ENCODE peak calls at places on chromosome 16, in five cellular contexts. One of them, this sample, is unnamed.

GRCh38 chr16:83925957-83926725 is 26.9 kb upstream of the OSGIN1 start:
- DNase-seq in NT2/D1: no peak
- DNase-seq in GM12878: no peak
- DNase-seq in H1: no peak
- DNase-seq in HepG2: no peak
- DNase-seq in this sample: no peak

GRCh38 chr16:89375686-89376085 is 114.7 kb downstream of the ANKRD11 start:
- DNase-seq in H1: no peak
- DNase-seq in GM12878: no peak
- DNase-seq in NT2/D1: no peak
- DNase-seq in HepG2: no peak
- DNase-seq in this sample: no peak

GRCh38 chr16:50369133-50369804 is 481 bp upstream of the BRD7 start:
- DNase-seq in NT2/D1: no peak
- DNase-seq in HepG2: no peak
- DNase-seq in H1: no peak
- DNase-seq in GM12878: no peak
- DNase-seq in this sample: no peak

GRCh38 chr16:52611817-52612673 is 65.1 kb upstream of the TOX3 start:
- DNase-seq in GM12878: no peak
- DNase-seq in HepG2: peak; percentile 99
- DNase-seq in H1: no peak
- DNase-seq in NT2/D1: no peak
- DNase-seq in this sample: no peak

GRCh38 chr16:80027007-80027965 is 426.7 kb upstream of the MAF start:
- DNase-seq in H1: no peak
- DNase-seq in GM12878: peak; percentile 19
- DNase-seq in NT2/D1: peak; percentile 71
- DNase-seq in HepG2: peak; percentile 80
- DNase-seq in this sample: peak; percentile 40

GRCh38 chr16:73329363-73330306 is 281.7 kb upstream of the ZFHX3 start:
- DNase-seq in H1: no peak
- DNase-seq in GM12878: no peak
- DNase-seq in HepG2: peak; percentile 8
- DNase-seq in NT2/D1: peak; percentile 8
- DNase-seq in this sample: no peak

GRCh38 chr16:6146874-6147425 is 1049.4 kb upstream of the EEF2KMT start:
- DNase-seq in GM12878: no peak
- DNase-seq in H1: peak; percentile 75
- DNase-seq in NT2/D1: peak; percentile 28
- DNase-seq in HepG2: no peak
- DNase-seq in this sample: no peak

GRCh38 chr16:64089697-64090096 is 1032.2 kb downstream of the CDH11 start:
- DNase-seq in NT2/D1: peak; percentile 42
- DNase-seq in HepG2: peak; percentile 50
- DNase-seq in H1: no peak
- DNase-seq in GM12878: no peak
- DNase-seq in this sample: no peak

GRCh38 chr16:83330251-83330650 is 477.5 kb upstream of the HSBP1 start:
- DNase-seq in GM12878: no peak
- DNase-seq in NT2/D1: no peak
- DNase-seq in H1: no peak
- DNase-seq in HepG2: no peak
- DNase-seq in this sample: no peak

DNA sequence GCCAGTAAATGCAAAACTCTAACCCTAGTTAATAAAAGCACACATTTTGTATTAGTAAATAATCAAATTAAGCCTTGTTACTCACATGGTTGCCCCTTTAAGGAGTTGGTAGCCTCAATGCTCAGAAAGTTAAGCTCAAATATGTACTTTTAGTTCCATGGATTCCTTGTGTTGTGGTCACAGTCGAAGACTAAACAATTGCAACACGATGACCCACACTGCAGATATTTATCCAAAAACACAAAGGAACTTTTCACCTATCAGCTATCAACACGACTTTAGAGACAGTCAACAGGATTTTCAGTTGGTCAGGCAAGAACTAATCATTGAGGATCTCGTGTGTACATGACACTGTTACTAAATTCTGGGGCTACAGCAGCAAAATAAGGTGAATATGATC is 47.4 kb upstream of the NUDT7 start:
- DNase-seq in H1: no peak
- DNase-seq in HepG2: no peak
- DNase-seq in GM12878: no peak
- DNase-seq in NT2/D1: no peak
- DNase-seq in this sample: no peak
- TF ChIP-seq SUZ12 in H1: no peak
- TF ChIP-seq SUZ12 in HepG2: no peak
- TF ChIP-seq SUZ12 in GM12878: no peak
- TF ChIP-seq SUZ12 in NT2/D1: no peak
- TF ChIP-seq SUZ12 in this sample: no peak

GRCh38 chr16:28213396-28213795 is 1.6 kb upstream of the XPO6 start:
- DNase-seq in GM12878: no peak
- DNase-seq in HepG2: no peak
- DNase-seq in NT2/D1: no peak
- DNase-seq in H1: no peak
- DNase-seq in this sample: no peak

GRCh38 chr16:28211758-28212531 is at the start of gene XPO6:
- DNase-seq in NT2/D1: peak; percentile 92
- DNase-seq in GM12878: no peak
- DNase-seq in H1: peak; percentile 99
- DNase-seq in HepG2: peak; percentile 86
- DNase-seq in this sample: peak; percentile 98

GRCh38 chr16:28210979-28211505 is 723 bp downstream of the XPO6 start:
- DNase-seq in HepG2: peak; percentile 35
- DNase-seq in GM12878: no peak
- DNase-seq in NT2/D1: no peak
- DNase-seq in H1: peak; percentile 54
- DNase-seq in this sample: peak; percentile 65

GRCh38 chr16:28210264-28210663 is 1.5 kb downstream of the XPO6 start:
- DNase-seq in GM12878: no peak
- DNase-seq in HepG2: no peak
- DNase-seq in H1: no peak
- DNase-seq in NT2/D1: no peak
- DNase-seq in this sample: no peak

GRCh38 chr16:28212532-28212873 is 738 bp upstream of the XPO6 start:
- DNase-seq in GM12878: no peak
- DNase-seq in HepG2: no peak
- DNase-seq in NT2/D1: no peak
- DNase-seq in H1: no peak
- DNase-seq in this sample: no peak
- TF ChIP-seq SUZ12 in GM12878: no peak
- TF ChIP-seq SUZ12 in HepG2: no peak
- TF ChIP-seq SUZ12 in NT2/D1: no peak
- TF ChIP-seq SUZ12 in H1: no peak
- TF ChIP-seq SUZ12 in this sample: no peak

GRCh38 chr16:49158029-49158642 is 123.5 kb downstream of the CBLN1 start:
- DNase-seq in GM12878: no peak
- DNase-seq in H1: peak; percentile 69
- DNase-seq in NT2/D1: peak; percentile 64
- DNase-seq in HepG2: peak; percentile 32
- DNase-seq in this sample: peak; percentile 41
- TF ChIP-seq SUZ12 in GM12878: no peak
- TF ChIP-seq SUZ12 in H1: no peak
- TF ChIP-seq SUZ12 in NT2/D1: no peak
- TF ChIP-seq SUZ12 in HepG2: no peak
- TF ChIP-seq SUZ12 in this sample: no peak

DNA sequence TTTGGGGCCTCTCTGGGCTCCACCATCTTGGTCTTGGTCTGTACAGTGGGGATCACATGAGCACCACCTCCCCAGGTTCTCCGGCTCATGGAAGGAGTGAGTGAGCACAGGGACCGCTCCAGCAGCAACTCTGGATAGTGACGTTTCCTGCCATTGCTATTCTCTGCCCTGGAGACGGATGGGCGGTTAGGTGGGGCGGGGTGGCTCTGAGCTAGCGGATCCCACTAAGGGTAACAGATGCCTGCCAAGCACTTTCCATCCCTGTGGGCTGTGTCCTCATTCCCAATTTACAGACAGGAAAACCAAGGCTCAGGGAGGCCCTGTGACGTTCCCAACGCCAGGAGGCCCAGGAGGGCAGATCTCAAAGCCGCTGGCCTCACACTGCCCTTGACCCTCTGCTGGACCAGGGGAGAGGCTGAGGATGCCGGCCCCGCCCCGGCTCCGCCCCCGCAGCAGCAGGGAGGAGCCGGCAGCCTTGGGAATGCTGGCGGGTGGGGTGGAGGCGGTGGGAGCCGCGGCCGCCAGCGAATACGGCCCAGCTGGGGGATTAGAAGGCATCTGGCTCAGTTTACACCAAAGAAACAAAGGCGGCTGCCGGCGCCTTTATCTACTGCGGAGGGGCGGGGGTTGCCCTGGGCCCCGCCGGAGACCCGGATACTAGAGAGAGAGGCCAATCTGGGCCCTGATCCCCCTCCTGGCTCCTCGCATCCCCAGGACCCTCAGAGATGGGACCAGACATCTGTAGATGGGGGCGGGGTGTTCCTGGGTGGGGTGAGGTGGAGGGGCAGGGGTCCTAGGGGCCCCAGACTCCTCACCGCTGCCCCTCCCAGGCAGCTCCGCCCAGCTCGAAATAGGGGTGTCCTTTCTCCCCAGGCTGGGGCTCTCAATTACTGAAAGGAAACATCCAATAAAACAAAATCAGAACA is 122.3 kb upstream of the CIBAR2 start:
- DNase-seq in NT2/D1: peak; percentile 92
- DNase-seq in GM12878: no peak
- DNase-seq in HepG2: peak; percentile 70
- DNase-seq in H1: peak; percentile 91
- DNase-seq in this sample: peak; percentile 78
- TF ChIP-seq SUZ12 in NT2/D1: no peak
- TF ChIP-seq SUZ12 in GM12878: no peak
- TF ChIP-seq SUZ12 in HepG2: no peak
- TF ChIP-seq SUZ12 in H1: no peak
- TF ChIP-seq SUZ12 in this sample: no peak

GRCh38 chr16:87288753-87289362 is 28.3 kb downstream of the C16orf95 start:
- DNase-seq in GM12878: no peak
- DNase-seq in HepG2: no peak
- DNase-seq in NT2/D1: no peak
- DNase-seq in H1: no peak
- DNase-seq in this sample: no peak

GRCh38 chr16:87278191-87279093 is 38.8 kb downstream of the C16orf95 start:
- DNase-seq in GM12878: no peak
- DNase-seq in HepG2: peak; percentile 62
- DNase-seq in H1: peak; percentile 90
- DNase-seq in NT2/D1: peak; percentile 76
- DNase-seq in this sample: peak; percentile 88

GRCh38 chr16:87279094-87279658 is 38.0 kb downstream of the C16orf95 start:
- DNase-seq in NT2/D1: no peak
- DNase-seq in GM12878: no peak
- DNase-seq in H1: no peak
- DNase-seq in HepG2: no peak
- DNase-seq in this sample: no peak

GRCh38 chr16:87286839-87287626 is 30.2 kb downstream of the C16orf95 start:
- DNase-seq in NT2/D1: no peak
- DNase-seq in HepG2: no peak
- DNase-seq in GM12878: no peak
- DNase-seq in H1: no peak
- DNase-seq in this sample: no peak

DNA sequence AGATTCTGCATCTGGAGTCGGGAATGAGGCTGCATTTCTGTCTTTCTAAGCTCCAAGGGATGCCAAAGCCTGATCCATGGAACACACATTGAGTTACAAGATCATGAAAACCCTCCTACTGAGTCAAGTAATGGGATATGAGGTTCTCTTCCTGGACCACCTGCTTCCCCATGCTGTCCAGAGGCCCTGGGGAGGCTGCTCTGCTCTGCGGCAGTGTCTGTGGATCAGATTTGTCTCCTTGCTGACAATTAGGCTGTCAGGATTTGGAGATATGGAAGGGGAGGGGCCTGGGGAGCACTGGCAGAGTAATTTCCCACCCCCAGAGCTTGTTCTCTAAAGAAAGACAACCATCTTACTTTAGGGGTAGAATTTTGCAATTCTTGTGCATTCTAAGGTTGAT is 33.0 kb downstream of the C16orf95 start:
- DNase-seq in GM12878: no peak
- DNase-seq in HepG2: no peak
- DNase-seq in H1: no peak
- DNase-seq in NT2/D1: no peak
- DNase-seq in this sample: no peak
- TF ChIP-seq SUZ12 in GM12878: no peak
- TF ChIP-seq SUZ12 in HepG2: no peak
- TF ChIP-seq SUZ12 in H1: no peak
- TF ChIP-seq SUZ12 in NT2/D1: no peak
- TF ChIP-seq SUZ12 in this sample: no peak

DNA sequence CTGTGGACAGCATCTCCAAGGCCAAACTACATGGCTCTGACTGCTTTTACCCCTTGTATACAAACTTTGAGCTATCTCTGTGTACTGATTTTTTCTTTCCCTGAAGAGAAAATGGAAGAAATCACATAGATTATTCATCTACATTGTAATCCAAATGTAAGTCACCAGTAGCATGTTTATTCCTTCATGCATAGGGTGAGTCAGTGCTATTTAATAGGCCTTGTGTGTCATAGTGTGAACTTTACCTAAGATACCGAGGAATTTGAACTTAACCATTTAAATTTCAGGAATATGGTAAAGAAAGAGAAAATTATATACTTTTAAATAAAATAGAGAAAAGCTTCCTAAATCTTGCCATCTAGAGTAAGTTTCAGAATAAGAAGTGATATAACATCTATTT is 16.5 kb downstream of the PHKB start:
- DNase-seq in H1: no peak
- DNase-seq in NT2/D1: no peak
- DNase-seq in HepG2: no peak
- DNase-seq in GM12878: no peak
- DNase-seq in this sample: no peak
- TF ChIP-seq SUZ12 in H1: no peak
- TF ChIP-seq SUZ12 in NT2/D1: no peak
- TF ChIP-seq SUZ12 in HepG2: no peak
- TF ChIP-seq SUZ12 in GM12878: no peak
- TF ChIP-seq SUZ12 in this sample: no peak

DNA sequence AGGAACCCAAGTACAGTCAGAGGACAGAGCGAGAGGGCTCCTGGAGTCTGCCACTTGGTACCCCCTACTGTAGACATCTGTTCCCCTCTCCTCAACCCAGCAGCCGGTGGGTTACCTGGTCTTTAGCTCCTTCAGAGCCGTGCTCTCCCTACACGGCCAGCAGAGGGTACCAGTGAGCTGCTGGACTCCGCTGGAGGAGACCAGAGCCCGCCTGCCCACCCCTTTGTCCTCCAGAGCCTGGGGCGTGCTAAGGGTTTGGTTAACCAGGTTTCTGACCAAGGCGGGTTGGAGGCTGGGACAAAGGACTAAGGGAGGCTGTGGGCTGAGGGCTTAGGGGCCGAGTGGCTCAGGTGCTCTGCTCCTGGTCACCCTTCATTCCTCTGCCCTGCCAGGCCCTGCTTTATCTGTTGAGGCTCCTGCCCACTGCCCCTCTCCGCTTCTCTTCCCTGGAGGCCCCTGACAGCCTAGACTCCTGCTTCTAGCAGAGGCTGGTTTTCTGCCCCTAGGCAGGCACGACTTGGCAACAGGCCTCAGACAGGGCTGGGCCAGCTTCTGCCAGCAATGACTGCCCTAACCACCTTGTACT is 2.7 kb upstream of the HSD11B2 start:
- DNase-seq in H1: peak; percentile 90
- DNase-seq in NT2/D1: peak; percentile 63
- DNase-seq in GM12878: no peak
- DNase-seq in HepG2: peak; percentile 81
- DNase-seq in this sample: peak; percentile 83
- TF ChIP-seq SUZ12 in H1: no peak
- TF ChIP-seq SUZ12 in NT2/D1: no peak
- TF ChIP-seq SUZ12 in GM12878: no peak
- TF ChIP-seq SUZ12 in HepG2: no peak
- TF ChIP-seq SUZ12 in this sample: no peak

GRCh38 chr16:88347656-88348376 is 34.9 kb upstream of the ZNF469 start:
- DNase-seq in NT2/D1: no peak
- DNase-seq in H1: no peak
- DNase-seq in GM12878: no peak
- DNase-seq in HepG2: no peak
- DNase-seq in this sample: no peak
- TF ChIP-seq SUZ12 in NT2/D1: no peak
- TF ChIP-seq SUZ12 in H1: no peak
- TF ChIP-seq SUZ12 in GM12878: no peak
- TF ChIP-seq SUZ12 in HepG2: no peak
- TF ChIP-seq SUZ12 in this sample: no peak

This sample was measured in HEK293T.